ENCODE peak calls at places on chromosomes 6 and 20, in seven cellular contexts. V is dorsolateral prefrontal cortex; A is substantia nigra; Q is RWPE1; I is stimulated activated effector memory CD8-positive, alpha-beta T cell treated with anti-CD3 and anti-CD28 coated beads, Interleukin-12 subunit alpha, Interleukin-12 subunit beta, amount 100 ng/mL, for 72 hours; C is esophagus squamous epithelium; U is GM04503. N is an unnamed sample.

GRCh38 chr20:7924692-7925091 is 15.6 kb downstream of the HAO1 start:
- DNase-seq in V (no peak), A (no peak), Q (peak; percentile 38), I (no peak), C (no peak), U (peak; percentile 71), N (no peak)

GRCh38 chr20:33407251-33407650 is 5.9 kb upstream of the CDK5RAP1 start:
- DNase-seq in V (no peak), A (no peak), Q (no peak), I (no peak), C (no peak), U (no peak), N (no peak)

GRCh38 chr6:141562181-141562800 is 570.4 kb upstream of the GJE1 start:
- DNase-seq in V (no peak), A (no peak), Q (no peak), I (peak; percentile 50), C (no peak), U (no peak), N (no peak)

GRCh38 chr6:157994126-157994795 is 12.6 kb downstream of the SYNJ2 start:
- DNase-seq in V (peak; percentile 81), A (peak; percentile 65), Q (no peak), I (no peak), C (no peak), U (no peak), N (no peak)

GRCh38 chr6:47200536-47201334 is 109.0 kb downstream of the TNFRSF21 start:
- DNase-seq in V (no peak), A (no peak), Q (peak; percentile 26), I (no peak), C (no peak), U (no peak), N (no peak)

GRCh38 chr6:166032366-166033171 is 135.1 kb downstream of the TBXT start:
- DNase-seq in V (no peak), A (no peak), Q (no peak), I (no peak), C (no peak), U (peak; percentile 67), N (no peak)

GRCh38 chr6:43310624-43311023 is 2.0 kb upstream of the CRIP3 start:
- DNase-seq in V (no peak), A (no peak), Q (no peak), I (no peak), C (no peak), U (no peak), N (no peak)

GRCh38 chr6:136244061-136244616 is 6.0 kb downstream of the MTFR2 start:
- DNase-seq in V (no peak), A (no peak), Q (no peak), I (no peak), C (no peak), U (no peak), N (no peak)

GRCh38 chr6:131694832-131695426 is 6.3 kb downstream of the OR2A4 start:
- DNase-seq in V (no peak), A (no peak), Q (peak; percentile 73), I (no peak), C (no peak), U (peak; percentile 23), N (no peak)

GRCh38 chr20:43658068-43658722 is 8.7 kb upstream of the MYBL2 start:
- DNase-seq in V (no peak), A (no peak), Q (peak; percentile 49), I (no peak), C (no peak), U (no peak), N (no peak)

GRCh38 chr20:1804554-1804956 is 90.7 kb upstream of the SIRPA start:
- DNase-seq in V (no peak), A (no peak), Q (no peak), I (no peak), C (no peak), U (no peak), N (no peak)

GRCh38 chr20:53128024-53128423 is 155.9 kb downstream of the TSHZ2 start:
- DNase-seq in V (no peak), A (no peak), Q (no peak), I (no peak), C (no peak), U (no peak), N (no peak)

GRCh38 chr6:127918506-127919427 is 17.9 kb upstream of the THEMIS start:
- DNase-seq in V (no peak), A (no peak), Q (no peak), I (no peak), C (no peak), U (no peak), N (no peak)

GRCh38 chr20:49186535-49187329 is 1.4 kb downstream of the STAU1 start:
- DNase-seq in V (no peak), A (peak; percentile 10), Q (peak; percentile 79), I (peak; percentile 73), C (no peak), U (no peak), N (no peak)

GRCh38 chr6:134925800-134926199 is 24.1 kb downstream of the ALDH8A1 start:
- DNase-seq in V (no peak), A (no peak), Q (peak; percentile 75), I (no peak), C (no peak), U (peak; percentile 16), N (no peak)

N was measured in cerebellar nuclear complex.